ENCODE peak calls at places on chromosome X, in six cellular contexts. X, B, Z, D, A and K are unnamed samples.

GRCh38 chrX:45735571-45735970 is 534.9 kb upstream of the DIPK2B start:
- DNase-seq in Z (no peak), X (no peak), B (no peak), D (no peak), A (no peak), K (no peak)

GRCh38 chrX:23908219-23909003 is 605 bp downstream of the CXorf58 start:
- DNase-seq in Z (peak; percentile 21), B (no peak), A (no peak), X (no peak), D (no peak), K (no peak)

GRCh38 chrX:110015027-110015426 is 12.1 kb downstream of the TMEM164 start:
- DNase-seq in Z (no peak), X (no peak), B (no peak), A (no peak), D (no peak), K (no peak)

GRCh38 chrX:102765217-102765616 is 44.7 kb downstream of the GPRASP3 start:
- DNase-seq in B (no peak), X (no peak), D (no peak), Z (no peak), A (no peak), K (no peak)

GRCh38 chrX:129653181-129653984 is 1.4 kb downstream of the APLN start:
- DNase-seq in A (no peak), X (no peak), B (no peak), Z (no peak), D (no peak), K (no peak)

GRCh38 chrX:140503714-140504351 is 1.0 kb downstream of the SOX3 start:
- DNase-seq in D (no peak), A (no peak), B (no peak), X (no peak), Z (no peak), K (no peak)

GRCh38 chrX:33336783-33337182 is 125.4 kb upstream of the DMD start:
- DNase-seq in Z (no peak), X (no peak), D (no peak), A (peak; percentile 2), B (no peak), K (no peak)

GRCh38 chrX:53045002-53045401 is 3.6 kb upstream of the GPR173 start:
- DNase-seq in D (no peak), Z (no peak), B (no peak), A (no peak), X (no peak), K (no peak)

GRCh38 chrX:69028006-69028760 is 137.1 kb downstream of the PJA1 start:
- DNase-seq in D (peak; percentile 32), A (no peak), B (no peak), Z (no peak), X (no peak), K (peak; percentile 22)

GRCh38 chrX:140765043-140765784 is 55.7 kb downstream of the LINC00632 start:
- DNase-seq in X (no peak), D (no peak), Z (no peak), A (no peak), B (no peak), K (no peak)

GRCh38 chrX:14964500-14964899 is 91.3 kb downstream of the MOSPD2 start:
- DNase-seq in D (no peak), Z (no peak), X (no peak), B (no peak), A (no peak), K (no peak)

GRCh38 chrX:150693782-150694574 is 782 bp downstream of the MTMR1 start:
- DNase-seq in Z (peak; percentile 86), A (peak; percentile 30), X (peak; percentile 80), B (peak; percentile 17), D (no peak), K (peak; percentile 75)

GRCh38 chrX:134163836-134164235 is 73.1 kb upstream of the CCDC160 start:
- DNase-seq in D (no peak), Z (no peak), A (no peak), B (no peak), X (no peak), K (no peak)

GRCh38 chrX:53558646-53559045 is 124.5 kb upstream of the HSD17B10 start:
- DNase-seq in A (no peak), D (no peak), X (no peak), B (no peak), Z (no peak), K (no peak)

GRCh38 chrX:151974336-151975227 is at the start of gene GABRE:
- DNase-seq in X (no peak), Z (peak; percentile 87), B (no peak), A (no peak), D (no peak), K (no peak)

GRCh38 chrX:12065251-12065650 is 73.0 kb upstream of the FRMPD4 start:
- DNase-seq in X (no peak), Z (no peak), B (peak; percentile 3), D (no peak), A (no peak), K (no peak)

GRCh38 chrX:97616883-97617510 is 733.3 kb downstream of the RPA4 start:
- DNase-seq in D (peak; percentile 26), B (no peak), Z (no peak), X (peak; percentile 3), A (peak; percentile 3), K (no peak)

GRCh38 chrX:143648705-143649104 is 12.8 kb upstream of the SLITRK4 start:
- DNase-seq in Z (no peak), B (no peak), A (no peak), D (no peak), X (no peak), K (no peak)

GRCh38 chrX:77693594-77693993 is 92.4 kb downstream of the ATRX start:
- DNase-seq in X (no peak), B (no peak), A (no peak), D (peak; percentile 11), Z (no peak), K (no peak)

GRCh38 chrX:57573754-57574153 is 18.1 kb upstream of the ZXDB start:
- DNase-seq in A (no peak), D (no peak), B (no peak), Z (no peak), X (no peak), K (no peak)

GRCh38 chrX:113868169-113868568 is 715.7 kb upstream of the HTR2C start:
- DNase-seq in B (no peak), Z (peak; percentile 25), D (no peak), X (no peak), A (no peak), K (no peak)

GRCh38 chrX:131854586-131854985 is 168.5 kb upstream of the STK26 start:
- DNase-seq in Z (no peak), B (no peak), X (no peak), A (no peak), D (no peak), K (no peak)

GRCh38 chrX:145178268-145178667 is 69.0 kb upstream of the SPANXN1 start:
- DNase-seq in B (no peak), A (no peak), D (no peak), X (no peak), Z (no peak), K (no peak)

GRCh38 chrX:46551494-46552128 is 6.4 kb upstream of the ZNF674 start:
- DNase-seq in X (no peak), B (no peak), A (no peak), D (no peak), Z (no peak), K (no peak)

GRCh38 chrX:138034136-138034535 is 468.2 kb downstream of the ZIC3 start:
- DNase-seq in A (no peak), B (no peak), Z (no peak), X (no peak), D (no peak), K (no peak)

GRCh38 chrX:98654565-98654964 is 1755.5 kb downstream of the PCDH19 start:
- DNase-seq in A (no peak), Z (no peak), X (no peak), D (no peak), B (no peak), K (no peak)

GRCh38 chrX:8743126-8743732 is 11.3 kb upstream of the ANOS1 start:
- DNase-seq in Z (peak; percentile 40), B (no peak), A (peak; percentile 17), X (no peak), D (no peak), K (no peak)

DNA sequence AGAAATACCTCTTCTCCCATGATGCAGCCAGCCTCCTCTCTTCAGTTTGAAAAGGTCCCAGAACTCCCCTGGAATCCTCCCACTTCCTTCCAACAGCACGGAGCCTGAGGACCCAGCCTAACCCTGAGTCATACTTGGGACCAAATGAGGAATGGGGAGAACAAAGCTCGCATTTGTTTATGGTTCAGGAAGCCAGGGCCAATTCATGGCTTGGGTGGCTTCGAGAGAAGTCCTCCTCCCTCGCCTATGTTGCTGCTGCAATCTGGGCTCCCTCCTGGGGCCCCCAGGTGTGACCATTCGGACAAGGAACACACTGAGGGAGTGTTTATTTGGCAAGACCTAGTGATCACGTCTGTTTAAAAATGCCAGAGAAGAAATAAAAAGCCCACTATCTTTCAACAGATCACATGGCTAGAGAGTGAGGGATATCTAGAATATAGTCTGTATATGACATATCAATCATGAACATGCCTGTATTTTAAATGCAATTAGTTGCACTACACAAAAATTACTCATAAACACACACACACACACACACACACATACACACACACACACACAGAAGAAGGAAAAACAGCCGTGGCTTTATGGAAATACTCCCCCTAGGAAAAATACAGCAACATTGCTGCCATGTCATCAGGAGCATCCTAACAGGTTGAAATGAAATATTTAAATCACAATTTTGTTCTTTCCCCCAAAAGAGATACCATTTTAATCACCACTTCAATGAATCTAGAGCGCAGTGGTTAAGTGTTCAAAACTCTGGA is 155.7 kb upstream of the MAP3K15 start:
- DNase-seq in B (no peak), Z (no peak), D (no peak), X (no peak), A (peak; percentile 79), K (no peak)
- TF ChIP-seq POLR2A in B (no peak), Z (no peak), D (no peak), X (no peak), A (no peak), K (no peak)

GRCh38 chrX:39869846-39870601 is 227.7 kb downstream of the BCOR start:
- DNase-seq in Z (peak; percentile 75), B (no peak), A (no peak), D (no peak), X (no peak), K (no peak)
- TF ChIP-seq TAF1 in Z (no peak), B (no peak), A (no peak), D (no peak), X (no peak), K (no peak)

DNA sequence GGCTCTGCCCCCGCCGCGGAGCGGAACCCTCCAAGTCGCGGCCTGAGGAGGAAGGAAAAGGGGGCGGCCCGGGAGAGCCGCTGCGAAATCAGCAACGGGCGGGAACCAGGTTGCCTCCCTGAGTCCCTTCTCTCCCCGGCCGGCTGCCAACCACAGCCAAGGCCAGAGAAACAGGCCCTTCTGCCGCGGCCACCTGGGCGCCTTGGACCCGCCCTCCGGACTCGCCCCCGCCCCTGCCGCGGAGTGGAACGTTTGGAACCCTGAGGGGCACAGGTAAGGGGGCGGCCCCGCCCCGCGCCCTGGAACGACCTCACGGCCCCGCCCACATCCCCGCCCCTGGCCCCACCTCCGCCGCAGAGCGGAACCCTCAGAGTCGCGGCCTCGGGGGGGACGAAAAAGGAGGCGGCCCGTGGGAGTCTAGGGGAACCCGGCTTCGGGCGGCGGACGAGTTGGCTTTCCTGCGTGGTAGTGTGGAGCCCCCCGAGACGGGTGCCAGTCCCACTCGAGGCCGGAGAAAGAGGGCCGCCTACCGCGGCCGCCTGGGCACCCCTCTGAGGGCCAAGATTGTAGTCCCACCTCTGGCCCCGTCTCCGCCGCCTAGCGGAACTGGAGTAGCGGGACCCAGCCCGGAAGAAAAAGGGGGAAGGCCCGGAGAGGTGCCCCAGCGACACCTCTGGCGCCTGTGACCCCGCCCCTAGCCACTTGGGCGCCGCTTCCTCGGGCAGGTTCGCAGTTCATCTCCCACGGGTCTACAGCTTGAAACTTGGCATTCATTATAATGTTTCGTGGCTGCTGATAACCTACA is 669 bp upstream of the PHKA2 start:
- DNase-seq in Z (peak; percentile 92), A (peak; percentile 70), D (peak; percentile 23), B (no peak), X (peak; percentile 59), K (peak; percentile 73)
- TF ChIP-seq POLR2A in Z (peak; percentile 69), A (peak; percentile 62), D (peak; percentile 56), B (peak; percentile 45), X (peak; percentile 66), K (peak; percentile 50)

GRCh38 chrX:22296871-22297270 is 24.2 kb downstream of the CBLL2 start:
- DNase-seq in B (no peak), X (no peak), D (no peak), A (no peak), Z (no peak), K (no peak)
- TF ChIP-seq TAF1 in B (no peak), X (no peak), D (no peak), A (no peak), Z (no peak), K (no peak)